ENCODE peak calls at places on chromosome 6, in ten cellular contexts. G is mucosa of gallbladder; V is anterior cingulate cortex; K is activated CD8-positive, alpha-beta memory T cell treated with anti-CD3 and anti-CD28 coated beads, Interleukin-2, amount 10 ng/mL, durations not matched to agents 7 days and 5 days; L is Kasumi-1; Y is NCI-H1417; U is CD4-positive, CD25-positive, alpha-beta regulatory T cell; Z is NCI-H187; S is central memory CD4-positive, alpha-beta T cell; E is GM18507. R is an unnamed sample.

GRCh38 chr6:140073456-140073855 is 699.0 kb upstream of the CITED2 start:
- DNase-seq in E (no peak), G (no peak), S (no peak), Y (no peak), Z (no peak), U (no peak), K (no peak), V (no peak), L (no peak), R (no peak)

GRCh38 chr6:104969785-104970581 is 13.1 kb downstream of the LIN28B start:
- DNase-seq in Y (no peak), E (no peak), L (peak; percentile 15), V (no peak), G (no peak), U (no peak), K (no peak), S (no peak), Z (no peak), R (no peak)

GRCh38 chr6:111971181-111971829 is 82.6 kb upstream of the CCN6 start:
- DNase-seq in V (no peak), S (no peak), Z (no peak), Y (no peak), L (no peak), U (no peak), K (no peak), E (no peak), G (no peak), R (no peak)

GRCh38 chr6:155026366-155027045 is 31.4 kb downstream of the TIAM2 start:
- DNase-seq in L (no peak), S (no peak), Z (no peak), E (no peak), K (no peak), G (peak; percentile 64), V (no peak), U (no peak), Y (no peak), R (no peak)

GRCh38 chr6:158972241-158973233 is 27.5 kb downstream of the RSPH3 start:
- DNase-seq in K (no peak), Y (peak; percentile 63), U (peak; percentile 67), L (peak; percentile 75), G (no peak), V (no peak), E (no peak), S (peak; percentile 51), Z (no peak), R (peak; percentile 36)

GRCh38 chr6:30556714-30556963 is 350 bp upstream of the GNL1 start:
- DNase-seq in E (peak; percentile 81), L (no peak), U (peak; percentile 94), G (peak; percentile 91), K (peak; percentile 97), S (peak; percentile 93), Y (no peak), V (no peak), Z (no peak), R (peak; percentile 94)

GRCh38 chr6:144681334-144681733 is 396.2 kb downstream of the UTRN start:
- DNase-seq in Y (no peak), Z (no peak), S (no peak), V (no peak), E (no peak), G (no peak), U (no peak), L (no peak), K (no peak), R (no peak)

GRCh38 chr6:38067263-38067980 is 247.9 kb downstream of the ZFAND3 start:
- DNase-seq in K (no peak), S (no peak), L (peak; percentile 7), U (no peak), V (no peak), E (no peak), Z (no peak), Y (peak; percentile 29), G (no peak), R (no peak)

GRCh38 chr6:26118999-26119398 is 31.8 kb downstream of the HFE start:
- DNase-seq in U (no peak), E (no peak), Y (peak; percentile 82), Z (peak; percentile 67), V (peak; percentile 54), G (no peak), S (no peak), K (no peak), L (no peak), R (no peak)

GRCh38 chr6:76817429-76817828 is 645.9 kb downstream of the HTR1B start:
- DNase-seq in L (no peak), Y (no peak), G (no peak), E (no peak), V (no peak), S (no peak), U (no peak), Z (no peak), K (no peak), R (no peak)

GRCh38 chr6:10307028-10307427 is 107.8 kb downstream of the TFAP2A start:
- DNase-seq in S (no peak), L (no peak), V (no peak), Y (no peak), G (no peak), E (no peak), Z (no peak), K (no peak), U (no peak), R (no peak)

GRCh38 chr6:2396856-2397640 is 151.6 kb upstream of the GMDS start:
- DNase-seq in V (no peak), E (no peak), Z (no peak), L (no peak), Y (peak; percentile 15), S (no peak), U (no peak), G (no peak), K (no peak), R (no peak)

GRCh38 chr6:107489636-107490567 is at the start of gene SOBP:
- DNase-seq in V (peak; percentile 74), L (no peak), U (peak; percentile 34), G (peak; percentile 37), K (peak; percentile 51), S (no peak), Y (peak; percentile 76), Z (peak; percentile 19), E (peak; percentile 9), R (no peak)

GRCh38 chr6:128720891-128721290 is 162.0 kb upstream of the LAMA2 start:
- DNase-seq in U (no peak), S (no peak), V (no peak), E (no peak), G (no peak), Z (no peak), L (no peak), K (no peak), Y (no peak), R (no peak)

GRCh38 chr6:82246802-82247633 is 526 bp downstream of the IBTK start:
- DNase-seq in U (no peak), Z (peak; percentile 36), L (peak; percentile 47), G (peak; percentile 46), E (peak; percentile 9), K (no peak), S (no peak), Y (peak; percentile 49), V (peak; percentile 78), R (no peak)

GRCh38 chr6:10404799-10405524 is 9.9 kb downstream of the TFAP2A start:
- DNase-seq in S (no peak), K (no peak), L (no peak), Y (no peak), V (no peak), U (no peak), E (no peak), G (no peak), Z (no peak), R (no peak)

GRCh38 chr6:4870821-4871494 is 94.8 kb downstream of the CDYL start:
- DNase-seq in S (no peak), Z (no peak), V (no peak), U (no peak), Y (no peak), G (no peak), L (no peak), K (no peak), E (no peak), R (no peak)

GRCh38 chr6:27375613-27376079 is 12.9 kb upstream of the ZNF391 start:
- DNase-seq in Z (no peak), K (no peak), U (no peak), L (no peak), V (no peak), S (no peak), E (no peak), Y (no peak), G (no peak), R (no peak)

GRCh38 chr6:167244991-167245390 is 46.1 kb upstream of the UNC93A start:
- DNase-seq in V (no peak), E (no peak), S (no peak), G (no peak), L (no peak), Y (no peak), K (no peak), Z (no peak), U (no peak), R (no peak)

R was measured in GM12864.